ENCODE peak calls at places on chromosome 22, in eight cellular contexts. One of them, this sample, is unnamed.

GRCh38 chr22:19942071-19942885 is 660 bp upstream of the TXNRD2 start:
- DNase-seq in hepatocyte: no peak
- DNase-seq in MM.1S: peak
- DNase-seq in H9: no peak
- DNase-seq in neuronal stem cell: no peak
- DNase-seq in A549: peak
- DNase-seq in HCT116: no peak
- DNase-seq in GM23248: peak
- DNase-seq in this sample: no peak

GRCh38 chr22:35648066-35649025 is at the start of gene APOL6:
- DNase-seq in MM.1S: peak
- DNase-seq in hepatocyte: peak
- DNase-seq in HCT116: no peak
- DNase-seq in H9: peak
- DNase-seq in neuronal stem cell: no peak
- DNase-seq in A549: peak
- DNase-seq in GM23248: peak
- DNase-seq in this sample: peak

GRCh38 chr22:42080287-42080686 is 787 bp downstream of the SMDT1 start:
- DNase-seq in neuronal stem cell: no peak
- DNase-seq in H9: no peak
- DNase-seq in A549: peak
- DNase-seq in hepatocyte: peak
- DNase-seq in MM.1S: peak
- DNase-seq in GM23248: peak
- DNase-seq in HCT116: no peak
- DNase-seq in this sample: peak

GRCh38 chr22:47605886-47606285 is 843.4 kb downstream of the TBC1D22A start:
- DNase-seq in GM23248: no peak
- DNase-seq in A549: no peak
- DNase-seq in HCT116: no peak
- DNase-seq in hepatocyte: no peak
- DNase-seq in neuronal stem cell: no peak
- DNase-seq in H9: no peak
- DNase-seq in MM.1S: no peak
- DNase-seq in this sample: no peak

GRCh38 chr22:29145321-29146072 is 60.2 kb upstream of the EMID1 start:
- DNase-seq in A549: no peak
- DNase-seq in GM23248: no peak
- DNase-seq in HCT116: no peak
- DNase-seq in H9: no peak
- DNase-seq in MM.1S: no peak
- DNase-seq in neuronal stem cell: no peak
- DNase-seq in hepatocyte: no peak
- DNase-seq in this sample: no peak

GRCh38 chr22:28424427-28425080 is 255.1 kb downstream of the TTC28 start:
- DNase-seq in HCT116: no peak
- DNase-seq in H9: no peak
- DNase-seq in MM.1S: no peak
- DNase-seq in GM23248: peak
- DNase-seq in hepatocyte: no peak
- DNase-seq in A549: peak
- DNase-seq in neuronal stem cell: no peak
- DNase-seq in this sample: no peak

GRCh38 chr22:39528080-39528661 is 4.4 kb downstream of the RPS19BP1 start:
- DNase-seq in MM.1S: no peak
- DNase-seq in HCT116: no peak
- DNase-seq in hepatocyte: no peak
- DNase-seq in GM23248: no peak
- DNase-seq in A549: no peak
- DNase-seq in neuronal stem cell: no peak
- DNase-seq in H9: no peak
- DNase-seq in this sample: no peak

GRCh38 chr22:22684605-22685561 is 40.5 kb downstream of the GGTLC2 start:
- DNase-seq in HCT116: no peak
- DNase-seq in MM.1S: peak
- DNase-seq in GM23248: peak
- DNase-seq in A549: peak
- DNase-seq in neuronal stem cell: no peak
- DNase-seq in hepatocyte: peak
- DNase-seq in H9: peak
- DNase-seq in this sample: no peak

GRCh38 chr22:42646569-42647525 is 2.3 kb downstream of the CYB5R3 start:
- DNase-seq in MM.1S: no peak
- DNase-seq in GM23248: peak
- DNase-seq in hepatocyte: peak
- DNase-seq in neuronal stem cell: no peak
- DNase-seq in HCT116: no peak
- DNase-seq in H9: no peak
- DNase-seq in A549: no peak
- DNase-seq in this sample: no peak

GRCh38 chr22:48712558-48712957 is 1115.1 kb downstream of the BRD1 start:
- DNase-seq in HCT116: no peak
- DNase-seq in GM23248: no peak
- DNase-seq in neuronal stem cell: no peak
- DNase-seq in A549: no peak
- DNase-seq in MM.1S: no peak
- DNase-seq in H9: no peak
- DNase-seq in hepatocyte: no peak
- DNase-seq in this sample: no peak

GRCh38 chr22:26711205-26711958 is 54.0 kb downstream of the MIAT start:
- DNase-seq in A549: no peak
- DNase-seq in neuronal stem cell: no peak
- DNase-seq in H9: peak
- DNase-seq in hepatocyte: no peak
- DNase-seq in MM.1S: peak
- DNase-seq in GM23248: peak
- DNase-seq in HCT116: no peak
- DNase-seq in this sample: no peak

GRCh38 chr22:42693763-42694683 is 26.6 kb downstream of the A4GALT start:
- DNase-seq in A549: no peak
- DNase-seq in neuronal stem cell: no peak
- DNase-seq in MM.1S: no peak
- DNase-seq in HCT116: no peak
- DNase-seq in H9: no peak
- DNase-seq in hepatocyte: no peak
- DNase-seq in GM23248: no peak
- DNase-seq in this sample: no peak

GRCh38 chr22:50703726-50704509 is 31.3 kb downstream of the SHANK3 start:
- DNase-seq in H9: no peak
- DNase-seq in GM23248: no peak
- DNase-seq in hepatocyte: no peak
- DNase-seq in neuronal stem cell: no peak
- DNase-seq in MM.1S: no peak
- DNase-seq in HCT116: no peak
- DNase-seq in A549: no peak
- DNase-seq in this sample: no peak

GRCh38 chr22:41517172-41518047 is 26.9 kb downstream of the POLR3H start:
- DNase-seq in GM23248: peak
- DNase-seq in neuronal stem cell: peak
- DNase-seq in hepatocyte: peak
- DNase-seq in A549: peak
- DNase-seq in HCT116: no peak
- DNase-seq in MM.1S: no peak
- DNase-seq in H9: peak
- DNase-seq in this sample: peak

GRCh38 chr22:22578702-22579424 is 19.8 kb upstream of the PRAME start:
- DNase-seq in MM.1S: no peak
- DNase-seq in H9: no peak
- DNase-seq in HCT116: no peak
- DNase-seq in hepatocyte: peak
- DNase-seq in neuronal stem cell: no peak
- DNase-seq in GM23248: peak
- DNase-seq in A549: peak
- DNase-seq in this sample: no peak

GRCh38 chr22:45717787-45718186 is 46.2 kb downstream of the ATXN10 start:
- DNase-seq in MM.1S: no peak
- DNase-seq in neuronal stem cell: no peak
- DNase-seq in H9: no peak
- DNase-seq in GM23248: peak
- DNase-seq in A549: peak
- DNase-seq in hepatocyte: no peak
- DNase-seq in HCT116: no peak
- DNase-seq in this sample: peak
- H3K4me2 ChIP-seq in MM.1S: no peak
- H3K4me2 ChIP-seq in neuronal stem cell: no peak
- H3K4me2 ChIP-seq in H9: no peak
- H3K4me2 ChIP-seq in GM23248: peak
- H3K4me2 ChIP-seq in A549: peak
- H3K4me2 ChIP-seq in hepatocyte: no peak
- H3K4me2 ChIP-seq in HCT116: no peak
- H3K4me2 ChIP-seq in this sample: peak

DNA sequence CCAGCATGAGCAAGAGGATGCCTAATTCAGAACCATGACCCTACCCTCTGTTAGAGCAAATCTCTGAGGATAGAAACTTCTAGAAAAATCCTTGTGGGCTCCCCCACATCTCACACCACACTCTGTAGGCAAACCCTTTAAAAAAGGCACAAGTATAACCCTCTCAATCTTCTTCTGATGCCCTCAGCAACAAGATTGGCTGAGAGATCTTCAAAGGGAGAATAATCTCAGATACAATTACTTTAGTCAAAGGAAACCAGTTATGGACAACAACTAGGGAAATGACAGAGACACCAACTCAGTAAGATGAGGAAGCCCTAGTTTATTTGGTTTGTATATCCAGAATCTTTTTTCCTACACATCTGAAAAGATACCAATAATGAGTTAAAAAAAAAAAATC is 49.2 kb downstream of the LIF start:
- DNase-seq in MM.1S: no peak
- DNase-seq in H9: peak
- DNase-seq in HCT116: no peak
- DNase-seq in hepatocyte: no peak
- DNase-seq in A549: no peak
- DNase-seq in neuronal stem cell: no peak
- DNase-seq in GM23248: no peak
- DNase-seq in this sample: no peak
- H3K4me2 ChIP-seq in MM.1S: no peak
- H3K4me2 ChIP-seq in H9: no peak
- H3K4me2 ChIP-seq in HCT116: peak
- H3K4me2 ChIP-seq in hepatocyte: no peak
- H3K4me2 ChIP-seq in A549: peak
- H3K4me2 ChIP-seq in neuronal stem cell: no peak
- H3K4me2 ChIP-seq in GM23248: peak
- H3K4me2 ChIP-seq in this sample: peak

DNA sequence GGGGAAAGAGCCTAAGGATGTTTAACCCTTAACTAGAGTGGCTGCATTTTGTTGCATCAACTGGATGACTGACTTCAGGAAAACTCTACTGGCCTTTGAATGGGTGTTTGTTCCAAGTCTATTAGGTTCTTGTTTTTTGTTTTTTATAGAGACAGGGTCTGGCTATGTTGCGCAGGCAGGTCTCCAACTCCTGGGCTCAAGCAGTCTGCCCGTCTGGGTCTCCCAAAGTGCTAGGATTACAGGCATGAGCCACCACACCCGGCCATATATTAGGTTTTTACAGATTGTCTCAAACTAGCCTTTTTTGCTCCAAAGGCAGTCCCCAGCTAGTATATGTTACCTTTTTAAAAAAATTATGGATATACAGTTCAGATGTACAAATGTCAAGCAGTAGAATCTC is 1.1 kb downstream of the SMARCB1 start:
- DNase-seq in hepatocyte: no peak
- DNase-seq in A549: no peak
- DNase-seq in neuronal stem cell: no peak
- DNase-seq in H9: no peak
- DNase-seq in MM.1S: no peak
- DNase-seq in GM23248: no peak
- DNase-seq in HCT116: no peak
- DNase-seq in this sample: no peak
- H3K4me2 ChIP-seq in hepatocyte: peak
- H3K4me2 ChIP-seq in A549: peak
- H3K4me2 ChIP-seq in neuronal stem cell: peak
- H3K4me2 ChIP-seq in H9: peak
- H3K4me2 ChIP-seq in MM.1S: peak
- H3K4me2 ChIP-seq in GM23248: peak
- H3K4me2 ChIP-seq in HCT116: peak
- H3K4me2 ChIP-seq in this sample: peak

GRCh38 chr22:17832665-17833064 is 58.4 kb upstream of the BID start:
- DNase-seq in H9: no peak
- DNase-seq in hepatocyte: no peak
- DNase-seq in HCT116: no peak
- DNase-seq in neuronal stem cell: no peak
- DNase-seq in GM23248: no peak
- DNase-seq in MM.1S: no peak
- DNase-seq in A549: no peak
- DNase-seq in this sample: no peak
- H3K4me2 ChIP-seq in H9: no peak
- H3K4me2 ChIP-seq in hepatocyte: no peak
- H3K4me2 ChIP-seq in HCT116: no peak
- H3K4me2 ChIP-seq in neuronal stem cell: no peak
- H3K4me2 ChIP-seq in GM23248: no peak
- H3K4me2 ChIP-seq in MM.1S: no peak
- H3K4me2 ChIP-seq in A549: no peak
- H3K4me2 ChIP-seq in this sample: no peak